ENCODE peak calls at places on chromosomes 6 and 20, in eight cellular contexts. Z is RWPE1; N is GM19239; Q is GM23248; O is stimulated activated effector memory CD8-positive, alpha-beta T cell treated with anti-CD3 and anti-CD28 coated beads, Interleukin-12 subunit alpha, Interleukin-12 subunit beta, amount 100 ng/mL, for 72 hours; D is IMR-90; H is mucosa of gallbladder; X is activated T-helper 1 cell treated with anti-CD3 and anti-CD28 coated beads, Interleukin-12 subunit alpha, Interleukin-12 subunit beta, Interleukin-2, Interleukin-4 antibody, amounts not matched to agents 30 ng/mL and 10 ng/mL and 1 ng/mL, durations not matched to agents 14 hours and 24 hours and 36 hours. M is an unnamed sample.

GRCh38 chr20:38127011-38127621 is 38.0 kb downstream of the TGM2 start:
- DNase-seq in Z (peak; percentile 85), N (no peak), Q (peak; percentile 85), O (no peak), D (peak; percentile 83), H (peak; percentile 57), X (no peak), M (peak; percentile 20)

GRCh38 chr6:98539669-98540207 is 294.6 kb upstream of the POU3F2 start:
- DNase-seq in Z (no peak), N (no peak), Q (no peak), O (no peak), D (no peak), H (no peak), X (no peak), M (peak; percentile 57)

GRCh38 chr6:14026831-14027539 is 90.6 kb upstream of the CD83 start:
- DNase-seq in Z (no peak), N (no peak), Q (no peak), O (no peak), D (peak; percentile 18), H (no peak), X (no peak), M (no peak)

GRCh38 chr6:120632975-120633374 is 701.3 kb downstream of the TBC1D32 start:
- DNase-seq in Z (no peak), N (no peak), Q (no peak), O (no peak), D (no peak), H (no peak), X (no peak), M (no peak)

GRCh38 chr20:58702859-58703648 is 10.5 kb downstream of the NPEPL1 start:
- DNase-seq in Z (no peak), N (no peak), Q (no peak), O (no peak), D (no peak), H (peak; percentile 9), X (no peak), M (peak; percentile 27)

GRCh38 chr6:44960898-44961297 is 367.2 kb upstream of the RUNX2 start:
- DNase-seq in Z (no peak), N (no peak), Q (peak; percentile 22), O (no peak), D (peak; percentile 49), H (no peak), X (no peak), M (no peak)

GRCh38 chr6:28254340-28254618 is 2.2 kb upstream of the ZKSCAN4 start:
- DNase-seq in Z (no peak), N (no peak), Q (no peak), O (no peak), D (no peak), H (no peak), X (no peak), M (no peak)

GRCh38 chr6:37052027-37052628 is 46.7 kb downstream of the FGD2 start:
- DNase-seq in Z (no peak), N (no peak), Q (no peak), O (no peak), D (no peak), H (no peak), X (peak; percentile 16), M (no peak)

GRCh38 chr20:43798591-43799149 is 71.9 kb upstream of the GTSF1L start:
- DNase-seq in Z (no peak), N (no peak), Q (no peak), O (no peak), D (no peak), H (no peak), X (no peak), M (no peak)

GRCh38 chr20:31675828-31676533 is 38.3 kb downstream of the COX4I2 start:
- DNase-seq in Z (peak; percentile 46), N (no peak), Q (peak; percentile 20), O (peak; percentile 50), D (peak; percentile 25), H (no peak), X (peak; percentile 71), M (no peak)

GRCh38 chr6:123333000-123333756 is 303.6 kb downstream of the TRDN start:
- DNase-seq in Z (no peak), N (no peak), Q (peak; percentile 7), O (no peak), D (no peak), H (no peak), X (no peak), M (no peak)

GRCh38 chr20:4449977-4450715 is 271.6 kb upstream of the PRND start:
- DNase-seq in Z (no peak), N (no peak), Q (peak; percentile 42), O (no peak), D (peak; percentile 71), H (peak; percentile 12), X (no peak), M (no peak)

GRCh38 chr6:46648869-46649488 is 3.6 kb downstream of the CYP39A1 start:
- DNase-seq in Z (peak; percentile 22), N (no peak), Q (peak; percentile 18), O (no peak), D (no peak), H (no peak), X (no peak), M (no peak)

GRCh38 chr20:24816431-24816830 is 132.6 kb upstream of the CST7 start:
- DNase-seq in Z (no peak), N (no peak), Q (no peak), O (no peak), D (no peak), H (no peak), X (no peak), M (peak; percentile 23)

GRCh38 chr20:43409041-43409913 is 48.4 kb upstream of the SRSF6 start:
- DNase-seq in Z (peak; percentile 51), N (no peak), Q (peak; percentile 70), O (no peak), D (peak; percentile 52), H (no peak), X (no peak), M (no peak)

GRCh38 chr6:84618836-84619235 is 145.6 kb downstream of the TBX18 start:
- DNase-seq in Z (no peak), N (no peak), Q (peak; percentile 56), O (no peak), D (peak; percentile 86), H (no peak), X (no peak), M (no peak)

GRCh38 chr6:106511274-106512047 is 117.8 kb downstream of the RTN4IP1 start:
- DNase-seq in Z (peak; percentile 60), N (no peak), Q (peak; percentile 83), O (no peak), D (no peak), H (no peak), X (no peak), M (no peak)

GRCh38 chr6:136037246-136037884 is 185.9 kb downstream of the PDE7B start:
- DNase-seq in Z (peak; percentile 7), N (no peak), Q (no peak), O (no peak), D (peak; percentile 42), H (no peak), X (no peak), M (no peak)

GRCh38 chr20:37511605-37512275 is 9.3 kb upstream of the NNAT start:
- DNase-seq in Z (no peak), N (no peak), Q (peak; percentile 87), O (no peak), D (peak; percentile 67), H (no peak), X (no peak), M (no peak)

GRCh38 chr6:32819729-32820128 is 2.9 kb upstream of the HLA-DOB start:
- DNase-seq in Z (peak; percentile 88), N (no peak), Q (peak; percentile 88), O (no peak), D (peak; percentile 79), H (no peak), X (no peak), M (no peak)

GRCh38 chr6:80608881-80609280 is 502.4 kb downstream of the BCKDHB start:
- DNase-seq in Z (no peak), N (no peak), Q (peak; percentile 62), O (no peak), D (peak; percentile 49), H (no peak), X (no peak), M (no peak)

GRCh38 chr20:48238781-48239180 is 453.5 kb upstream of the SULF2 start:
- DNase-seq in Z (no peak), N (no peak), Q (peak; percentile 48), O (no peak), D (peak; percentile 1), H (no peak), X (no peak), M (no peak)

GRCh38 chr6:85568411-85568810 is 25.2 kb downstream of the SNX14 start:
- DNase-seq in Z (no peak), N (no peak), Q (no peak), O (no peak), D (no peak), H (no peak), X (no peak), M (no peak)

GRCh38 chr6:42745083-42745637 is 743 bp downstream of the TBCC start:
- DNase-seq in Z (no peak), N (no peak), Q (peak; percentile 61), O (peak; percentile 8), D (peak; percentile 23), H (no peak), X (peak; percentile 46), M (peak; percentile 21)

GRCh38 chr20:40489886-40490285 is 199.2 kb downstream of the MAFB start:
- DNase-seq in Z (peak; percentile 90), N (no peak), Q (peak; percentile 87), O (no peak), D (no peak), H (no peak), X (no peak), M (no peak)

GRCh38 chr6:11604215-11604614 is 66.7 kb downstream of the TMEM170B start:
- DNase-seq in Z (no peak), N (no peak), Q (no peak), O (no peak), D (no peak), H (no peak), X (no peak), M (no peak)